ENCODE peak calls at places on chromosomes 2 and 18, in five cellular contexts. J is GM06990, H is HFF-Myc, R is astrocyte of the cerebellum, C is neural progenitor cell. W is an unnamed sample.

GRCh38 chr2:241003369-241003768 is 5.0 kb downstream of the SNED1 start:
- DNase-seq in J (no peak), C (no peak), R (no peak), H (no peak), W (no peak)

GRCh38 chr2:225276207-225276606 is 123.3 kb upstream of the NYAP2 start:
- DNase-seq in H (no peak), R (no peak), C (no peak), J (peak), W (no peak)

GRCh38 chr2:160576054-160576499 is 82.5 kb upstream of the RBMS1 start:
- DNase-seq in C (no peak), H (no peak), R (no peak), J (no peak), W (peak)

GRCh38 chr2:153499439-153499838 is 20.9 kb upstream of the RPRM start:
- DNase-seq in R (no peak), H (no peak), J (no peak), C (no peak), W (no peak)

GRCh38 chr2:182649316-182649715 is 66.7 kb upstream of the DNAJC10 start:
- DNase-seq in C (peak), R (no peak), H (peak), J (no peak), W (peak)

GRCh38 chr2:147989102-147989501 is 31.4 kb downstream of the ORC4 start:
- DNase-seq in C (no peak), R (no peak), H (no peak), J (no peak), W (no peak)

GRCh38 chr2:133871810-133872209 is 303.5 kb upstream of the NCKAP5 start:
- DNase-seq in J (no peak), H (no peak), C (no peak), R (no peak), W (peak)

GRCh38 chr2:195051401-195051800 is 605.6 kb upstream of the SLC39A10 start:
- DNase-seq in J (no peak), R (peak), C (no peak), H (no peak), W (peak)

GRCh38 chr18:80076379-80076778 is 32.7 kb upstream of the ADNP2 start:
- DNase-seq in H (no peak), J (no peak), R (no peak), C (no peak), W (no peak)

GRCh38 chr18:449374-449773 is 51.1 kb downstream of the COLEC12 start:
- DNase-seq in H (no peak), C (peak), J (no peak), R (no peak), W (no peak)

GRCh38 chr2:196821195-196821594 is 12.0 kb upstream of the C2orf66 start:
- DNase-seq in H (no peak), J (no peak), C (no peak), R (no peak), W (peak)

GRCh38 chr2:121007490-121007853 is 271.8 kb downstream of the GLI2 start:
- DNase-seq in J (no peak), C (no peak), H (no peak), R (no peak), W (no peak)

GRCh38 chr18:57352271-57352701 is at the start of gene ST8SIA3:
- DNase-seq in C (peak), H (no peak), R (no peak), J (no peak), W (no peak)

GRCh38 chr2:60998628-60999545 is 18.6 kb upstream of the PEX13 start:
- DNase-seq in J (no peak), C (peak), H (peak), R (peak), W (peak)

GRCh38 chr2:158487419-158487818 is 30.7 kb downstream of the PKP4 start:
- DNase-seq in R (peak), J (no peak), C (no peak), H (no peak), W (peak)

GRCh38 chr2:210534879-210535278 is 21.5 kb upstream of the CPS1 start:
- DNase-seq in C (no peak), R (no peak), J (no peak), H (no peak), W (no peak)

GRCh38 chr2:62415019-62415431 is 91.0 kb downstream of the TMEM17 start:
- DNase-seq in R (no peak), H (no peak), J (peak), C (no peak), W (no peak)

GRCh38 chr18:49399003-49399402 is 61.4 kb downstream of the DYM start:
- DNase-seq in J (no peak), C (no peak), H (peak), R (no peak), W (no peak)

GRCh38 chr2:156513219-156513618 is 77.0 kb downstream of the GPD2 start:
- DNase-seq in H (no peak), J (no peak), C (no peak), R (no peak), W (no peak)

GRCh38 chr2:21010813-21011439 is 32.9 kb downstream of the APOB start:
- DNase-seq in C (no peak), R (no peak), H (no peak), J (no peak), W (no peak)

GRCh38 chr2:10889741-10890215 is 22.0 kb upstream of the KCNF1 start:
- DNase-seq in H (no peak), C (no peak), J (no peak), R (no peak), W (no peak)

GRCh38 chr18:58042826-58043362 is 1.1 kb upstream of the NEDD4L start:
- DNase-seq in J (no peak), R (no peak), H (no peak), C (peak), W (no peak)

GRCh38 chr18:50127516-50128229 is 67.3 kb downstream of the MYO5B start:
- DNase-seq in R (no peak), H (no peak), J (no peak), C (no peak), W (no peak)

GRCh38 chr2:233831011-233831721 is 23.2 kb downstream of the HJURP start:
- DNase-seq in H (no peak), J (no peak), R (no peak), C (no peak), W (no peak)

GRCh38 chr2:159076233-159076632 is 107.8 kb downstream of the TANC1 start:
- DNase-seq in C (no peak), R (peak), J (no peak), H (peak), W (peak)

GRCh38 chr2:127568128-127568527 is 32.6 kb downstream of the MYO7B start:
- DNase-seq in C (no peak), R (no peak), H (no peak), J (no peak), W (no peak)

GRCh38 chr2:27829791-27830190 is 58.3 kb downstream of the MRPL33 start:
- DNase-seq in C (no peak), R (no peak), J (no peak), H (no peak), W (no peak)

GRCh38 chr2:165057931-165058330 is 102.6 kb upstream of the SLC38A11 start:
- DNase-seq in H (no peak), J (no peak), R (no peak), C (no peak), W (no peak)

GRCh38 chr2:174493549-174494331 is 6.9 kb upstream of the GPR155 start:
- DNase-seq in H (no peak), C (no peak), R (no peak), J (peak), W (no peak)

GRCh38 chr2:106596844-106597243 is 109.7 kb downstream of the CD8B2 start:
- DNase-seq in C (peak), H (no peak), J (no peak), R (no peak), W (peak)

GRCh38 chr2:145638675-145639074 is 1118.8 kb upstream of the ZEB2 start:
- DNase-seq in C (no peak), R (no peak), H (no peak), J (peak), W (no peak)

GRCh38 chr18:76765649-76766048 is 56.7 kb upstream of the ZNF236 start:
- DNase-seq in C (no peak), R (peak), J (no peak), H (no peak), W (peak)

DNA sequence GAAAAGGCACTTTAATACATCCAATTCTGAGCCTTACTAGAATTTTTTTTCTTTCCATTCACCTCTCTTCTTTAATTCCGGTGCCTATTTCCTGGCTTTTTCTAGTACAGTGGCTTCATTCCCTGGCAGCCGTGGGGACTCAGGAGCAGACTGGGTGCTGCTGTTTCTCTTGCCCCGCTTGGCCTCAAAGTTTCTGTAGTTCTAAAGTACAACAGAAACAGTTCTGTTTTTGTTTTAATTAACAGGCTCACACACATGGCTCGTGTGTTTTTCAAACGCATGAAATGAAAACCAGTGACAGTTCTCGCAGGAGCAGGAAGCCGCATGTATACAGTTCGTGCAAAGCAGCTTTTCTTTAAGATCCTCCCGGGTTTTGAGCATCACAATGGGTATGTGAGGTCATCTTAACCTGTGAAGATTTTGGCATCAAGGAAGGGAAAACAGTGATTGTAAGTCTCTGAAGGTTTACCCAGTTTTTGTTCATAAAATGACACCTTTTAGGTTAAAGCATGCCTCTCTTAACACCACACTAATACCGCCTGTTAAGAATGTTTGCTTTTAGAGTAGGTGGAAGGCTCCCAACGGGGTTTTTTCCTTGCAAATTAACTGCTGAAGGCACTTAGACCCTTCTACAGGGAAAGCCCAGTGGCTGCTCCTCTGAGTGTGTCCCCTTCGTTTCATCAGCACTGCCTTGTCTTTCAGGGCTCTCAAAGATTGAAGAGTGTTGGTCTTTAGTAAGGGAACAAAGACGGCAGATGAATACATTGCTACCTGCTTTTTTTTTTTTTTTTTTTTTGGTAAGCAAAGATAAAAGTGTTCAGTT is 5.8 kb downstream of the FZD7 start:
- DNase-seq in J (no peak), C (peak), R (no peak), H (no peak), W (peak)
- H3K4me3 ChIP-seq in J (no peak), C (peak), R (peak), H (peak), W (no peak)

GRCh38 chr18:46173393-46174316 is 69.5 kb downstream of the HAUS1 start:
- DNase-seq in R (peak), H (peak), J (peak), C (peak), W (peak)

GRCh38 chr18:46179306-46179705 is 75.1 kb downstream of the HAUS1 start:
- DNase-seq in J (no peak), C (no peak), R (no peak), H (no peak), W (no peak)

GRCh38 chr18:46171331-46171730 is 67.1 kb downstream of the HAUS1 start:
- DNase-seq in J (no peak), H (no peak), C (no peak), R (no peak), W (no peak)

GRCh38 chr18:46169464-46169941 is 65.3 kb downstream of the HAUS1 start:
- DNase-seq in R (peak), H (peak), C (no peak), J (no peak), W (peak)

DNA sequence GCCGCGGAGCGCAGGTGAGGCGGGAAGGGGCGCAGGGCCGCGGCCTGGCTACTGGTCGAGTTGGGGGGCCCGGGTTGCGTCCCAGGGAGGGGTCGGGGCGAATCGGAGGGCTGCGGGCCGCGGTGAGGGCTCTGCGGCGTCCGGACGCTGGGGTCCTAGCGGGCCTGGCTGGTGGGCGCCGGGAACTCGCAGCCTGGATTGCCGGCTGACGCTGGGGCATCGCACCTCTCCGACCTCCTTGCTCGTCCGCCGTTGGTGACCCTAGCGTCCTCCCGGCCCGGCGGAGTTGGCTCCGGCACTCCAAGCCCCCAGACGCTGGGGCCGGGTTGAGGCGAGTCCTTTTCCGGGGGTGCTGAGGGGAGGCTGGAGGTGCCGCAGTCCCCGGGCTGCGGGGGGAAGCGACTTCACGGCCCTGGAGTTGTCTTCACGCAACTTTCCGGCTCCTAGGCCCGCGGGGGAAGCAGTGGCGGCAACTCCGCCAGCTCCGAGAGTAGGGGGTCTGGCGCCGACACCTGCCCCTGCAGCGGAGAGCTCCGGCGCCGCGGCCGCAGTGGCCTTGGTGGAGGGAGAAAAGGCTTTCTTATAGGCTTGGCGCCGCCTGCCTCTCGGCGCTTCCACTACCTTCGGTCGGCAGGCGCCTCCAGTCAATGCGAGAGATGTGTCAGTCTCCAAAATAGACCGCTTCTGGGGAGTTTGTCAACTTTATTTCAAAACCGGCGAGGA is 70.3 kb downstream of the HAUS1 start:
- DNase-seq in R (no peak), H (no peak), C (peak), J (peak), W (peak)
- TF ChIP-seq CTCF in R (no peak), H (no peak), C (no peak), J (no peak), W (no peak)

DNA sequence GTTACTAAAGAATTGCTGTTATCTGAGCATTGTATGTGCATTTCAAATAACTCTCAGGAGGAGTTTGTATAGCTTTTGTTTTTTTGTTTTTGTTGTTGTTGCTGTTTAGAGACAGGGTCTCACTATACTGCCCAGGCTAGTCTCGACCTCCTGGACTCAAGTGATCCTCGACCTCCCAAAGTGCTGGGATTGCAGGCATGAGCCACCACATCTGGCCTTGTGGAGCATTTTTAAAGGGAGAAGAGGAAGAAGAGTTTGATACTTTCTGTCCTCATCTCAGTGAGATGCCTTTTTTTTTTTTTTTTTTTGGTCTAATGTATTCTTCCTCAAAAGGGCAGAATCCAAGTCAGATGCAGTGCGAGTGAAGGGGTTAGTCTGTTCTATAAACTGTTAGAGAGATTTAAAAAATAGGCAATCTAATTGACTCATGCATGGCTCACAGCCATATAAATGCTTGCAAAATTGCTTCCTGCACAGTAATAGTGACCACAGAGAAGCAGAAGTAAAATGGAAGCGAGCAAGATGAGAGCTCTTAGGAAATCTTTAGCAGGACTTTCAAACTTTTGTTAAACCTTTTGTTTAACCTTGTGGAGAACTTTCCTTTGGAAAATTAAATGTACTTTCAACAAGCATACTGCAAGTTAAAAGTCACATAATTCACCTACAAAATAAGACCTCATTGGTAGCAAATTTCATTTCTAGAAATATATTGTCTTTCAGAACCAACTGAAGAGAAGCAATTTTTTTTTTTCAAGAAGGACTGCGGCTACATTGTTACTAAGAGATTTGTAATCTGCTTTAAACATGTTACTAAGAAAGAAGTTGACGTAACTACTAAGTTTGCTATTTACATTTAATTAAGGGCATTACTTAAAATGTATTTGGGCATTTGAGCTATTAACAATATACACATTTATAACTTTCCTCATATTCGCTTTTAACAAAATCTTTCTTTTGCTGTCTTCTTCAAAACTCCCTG is 52.3 kb upstream of the ROCK1 start:
- DNase-seq in H (peak), R (peak), C (no peak), J (no peak), W (peak)
- H3K4me3 ChIP-seq in H (no peak), R (no peak), C (no peak), J (no peak), W (peak)

DNA sequence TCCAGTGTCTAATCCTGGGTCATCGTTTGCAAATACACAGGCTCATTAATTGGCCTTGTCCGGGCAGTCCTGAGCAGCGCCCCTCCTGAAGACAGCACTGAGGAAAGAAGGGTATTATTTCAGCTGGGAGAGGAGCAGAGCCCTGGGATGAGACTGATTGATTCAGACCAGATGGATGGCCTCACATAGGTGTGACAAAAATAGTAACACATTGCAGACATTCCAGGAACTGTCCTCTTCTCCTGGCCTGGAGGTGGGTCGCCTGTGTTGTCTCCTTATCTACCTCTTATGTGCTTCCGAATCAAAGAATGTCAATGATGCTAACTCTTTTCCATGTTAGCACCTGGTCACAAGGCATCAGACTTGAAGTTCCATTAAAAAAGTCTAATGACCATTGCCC is 45.9 kb downstream of the ZEB2 start:
- DNase-seq in H (no peak), C (no peak), J (no peak), R (no peak), W (no peak)
- TF ChIP-seq CTCF in H (no peak), C (no peak), J (no peak), R (no peak), W (no peak)

GRCh38 chr2:12720181-12720580 is 3.4 kb downstream of the TRIB2 start:
- DNase-seq in J (no peak), H (no peak), C (peak), R (no peak), W (peak)
- H3K4me3 ChIP-seq in J (no peak), H (peak), C (peak), R (peak), W (peak)

DNA sequence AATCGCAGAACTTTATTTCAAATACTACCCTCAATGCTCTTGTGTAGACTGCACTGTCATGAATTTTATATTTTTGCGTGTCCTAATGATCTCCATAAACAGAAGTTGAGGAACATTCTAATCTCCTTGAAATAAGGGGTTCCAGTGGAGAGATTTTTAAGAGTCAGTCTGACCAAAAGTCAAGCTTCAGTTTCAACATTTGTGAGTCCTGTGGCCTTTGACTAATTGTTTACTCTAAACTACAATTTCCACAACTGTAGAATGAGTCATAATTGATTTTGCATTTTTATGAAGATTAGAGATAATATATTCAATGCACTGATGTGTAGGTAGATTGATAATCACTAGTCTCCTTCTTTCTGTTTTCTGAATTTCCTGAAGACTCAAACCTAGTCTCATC is 720.3 kb upstream of the ID2 start:
- DNase-seq in C (no peak), J (no peak), R (no peak), H (no peak), W (peak)
- TF ChIP-seq CTCF in C (no peak), J (no peak), R (no peak), H (no peak), W (no peak)

DNA sequence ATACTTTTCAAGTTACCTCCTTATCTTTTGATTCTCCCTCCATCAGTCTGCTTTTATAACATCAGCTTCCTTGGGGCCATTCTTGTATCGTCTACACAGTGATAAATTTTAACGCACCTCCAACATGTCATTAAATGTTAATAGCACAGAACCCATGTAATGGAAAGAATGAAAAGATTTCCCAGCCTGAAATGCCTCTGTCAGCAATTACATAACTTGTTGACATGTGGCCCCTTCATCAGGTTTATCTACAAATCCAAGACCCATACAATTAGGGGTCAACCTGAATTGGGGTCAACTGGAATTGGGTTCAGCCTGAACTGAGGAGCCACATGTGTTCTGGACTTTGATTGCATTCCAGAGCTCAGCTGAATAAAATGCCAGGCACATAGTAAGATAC is 148.2 kb upstream of the KLF7 start:
- DNase-seq in J (no peak), C (no peak), H (no peak), R (no peak), W (no peak)
- H3K4me3 ChIP-seq in J (no peak), C (no peak), H (no peak), R (no peak), W (no peak)

W was measured in fibroblast of mammary gland.